ENCODE peak calls at places on chromosomes 7 and 10, in nine cellular contexts. D is left lung, F is NCI-H1092 treated with DMSO at 0.1 percent for 48 hours, Z is AG04449, K is CD14-positive monocyte, L is substantia nigra, N is SW 1271, I is SJSA1, B is neural crest cell. E is an unnamed sample.

GRCh38 chr10:133210398-133211140 is 19.4 kb upstream of the UTF1 start:
- DNase-seq in D (no peak), F (no peak), Z (no peak), K (no peak), L (no peak), N (no peak), I (no peak), B (no peak), E (no peak)

GRCh38 chr10:74502963-74503608 is 323.3 kb upstream of the KAT6B start:
- DNase-seq in D (no peak), F (no peak), Z (peak; percentile 26), K (no peak), L (no peak), N (peak; percentile 6), I (peak; percentile 76), B (no peak), E (no peak)

GRCh38 chr7:108010377-108010776 is 7.4 kb upstream of the LAMB1 start:
- DNase-seq in D (no peak), F (no peak), Z (no peak), K (no peak), L (no peak), N (no peak), I (no peak), B (no peak), E (no peak)

GRCh38 chr10:46283217-46283944 is 3.4 kb upstream of the ANTXRL start:
- DNase-seq in D (no peak), F (no peak), Z (no peak), K (no peak), L (no peak), N (no peak), I (no peak), B (no peak), E (no peak)

GRCh38 chr10:65341323-65341922 is 1584.4 kb upstream of the LRRTM3 start:
- DNase-seq in D (no peak), F (no peak), Z (no peak), K (no peak), L (no peak), N (no peak), I (no peak), B (no peak), E (no peak)

GRCh38 chr7:153109561-153109960 is 350.0 kb downstream of the ACTR3B start:
- DNase-seq in D (no peak), F (no peak), Z (no peak), K (no peak), L (no peak), N (no peak), I (no peak), B (no peak), E (peak; percentile 27)

GRCh38 chr10:13219685-13220670 is 14.2 kb downstream of the UCMA start:
- DNase-seq in D (no peak), F (no peak), Z (no peak), K (no peak), L (no peak), N (no peak), I (no peak), B (no peak), E (no peak)

GRCh38 chr10:35946556-35946955 is 304.5 kb upstream of the FZD8 start:
- DNase-seq in D (no peak), F (no peak), Z (peak; percentile 17), K (no peak), L (no peak), N (no peak), I (no peak), B (no peak), E (no peak)

GRCh38 chr10:85544956-85545355 is 821.6 kb downstream of the GRID1 start:
- DNase-seq in D (no peak), F (no peak), Z (no peak), K (no peak), L (no peak), N (no peak), I (peak; percentile 85), B (no peak), E (no peak)

GRCh38 chr10:84510121-84510520 is 181.7 kb downstream of the CCSER2 start:
- DNase-seq in D (no peak), F (no peak), Z (peak; percentile 28), K (no peak), L (no peak), N (no peak), I (peak; percentile 83), B (no peak), E (no peak)

GRCh38 chr7:137847418-137848050 is 760 bp upstream of the DGKI start:
- DNase-seq in D (no peak), F (peak; percentile 48), Z (no peak), K (no peak), L (no peak), N (no peak), I (no peak), B (peak; percentile 3), E (peak; percentile 28)

GRCh38 chr7:47329320-47329926 is 252.5 kb downstream of the TNS3 start:
- DNase-seq in D (no peak), F (no peak), Z (no peak), K (no peak), L (no peak), N (no peak), I (peak; percentile 23), B (no peak), E (no peak)

GRCh38 chr10:59304521-59305097 is 57.7 kb downstream of the FAM13C start:
- DNase-seq in D (no peak), F (no peak), Z (no peak), K (no peak), L (no peak), N (no peak), I (no peak), B (no peak), E (no peak)

GRCh38 chr7:20417260-20417659 is 86.6 kb downstream of the ITGB8 start:
- DNase-seq in D (no peak), F (no peak), Z (no peak), K (peak; percentile 52), L (no peak), N (no peak), I (no peak), B (no peak), E (peak; percentile 59)

GRCh38 chr7:2205036-2205780 is 27.5 kb downstream of the MAD1L1 start:
- DNase-seq in D (peak; percentile 22), F (no peak), Z (no peak), K (no peak), L (no peak), N (no peak), I (no peak), B (no peak), E (no peak)

GRCh38 chr7:106196460-106197021 is 84.4 kb upstream of the SYPL1 start:
- DNase-seq in D (no peak), F (no peak), Z (no peak), K (no peak), L (no peak), N (no peak), I (no peak), B (no peak), E (no peak)

GRCh38 chr10:86047588-86047987 is 319.0 kb downstream of the GRID1 start:
- DNase-seq in D (no peak), F (no peak), Z (no peak), K (no peak), L (no peak), N (no peak), I (no peak), B (no peak), E (no peak)

GRCh38 chr7:114970732-114971131 is 48.8 kb downstream of the MDFIC start:
- DNase-seq in D (no peak), F (no peak), Z (no peak), K (no peak), L (no peak), N (no peak), I (no peak), B (no peak), E (no peak)

GRCh38 chr7:41788556-41788955 is 85.7 kb upstream of the INHBA start:
- DNase-seq in D (no peak), F (no peak), Z (no peak), K (no peak), L (no peak), N (no peak), I (no peak), B (no peak), E (no peak)

GRCh38 chr7:132739271-132739955 is 163.1 kb upstream of the PLXNA4 start:
- DNase-seq in D (no peak), F (no peak), Z (peak; percentile 81), K (no peak), L (peak; percentile 29), N (no peak), I (peak; percentile 35), B (no peak), E (peak; percentile 80)

GRCh38 chr7:106895246-106895864 is 30.3 kb downstream of the PIK3CG start:
- DNase-seq in D (no peak), F (no peak), Z (no peak), K (no peak), L (no peak), N (no peak), I (no peak), B (no peak), E (peak; percentile 33)

GRCh38 chr7:2802082-2802481 is 42.0 kb downstream of the GNA12 start:
- DNase-seq in D (no peak), F (no peak), Z (no peak), K (no peak), L (no peak), N (no peak), I (peak; percentile 64), B (no peak), E (no peak)

GRCh38 chr10:72375173-72375572 is 20.5 kb upstream of the DNAJB12 start:
- DNase-seq in D (no peak), F (no peak), Z (no peak), K (no peak), L (no peak), N (no peak), I (no peak), B (no peak), E (peak; percentile 61)

GRCh38 chr7:36408589-36408988 is 18.9 kb downstream of the ANLN start:
- DNase-seq in D (no peak), F (no peak), Z (no peak), K (no peak), L (no peak), N (no peak), I (no peak), B (no peak), E (no peak)

GRCh38 chr10:15201589-15202300 is 33.3 kb upstream of the NMT2 start:
- DNase-seq in D (no peak), F (no peak), Z (no peak), K (no peak), L (no peak), N (peak; percentile 7), I (peak; percentile 83), B (no peak), E (no peak)

GRCh38 chr7:99038086-99038855 is 105.6 kb downstream of the SMURF1 start:
- DNase-seq in D (no peak), F (no peak), Z (no peak), K (no peak), L (no peak), N (no peak), I (no peak), B (no peak), E (no peak)

GRCh38 chr7:157010588-157011332 is at the start of gene MNX1:
- DNase-seq in D (peak; percentile 55), F (peak; percentile 93), Z (no peak), K (no peak), L (peak; percentile 46), N (peak; percentile 70), I (no peak), B (peak; percentile 55), E (no peak)

GRCh38 chr10:87507879-87508278 is 3.2 kb downstream of the MINPP1 start:
- DNase-seq in D (no peak), F (no peak), Z (no peak), K (no peak), L (no peak), N (no peak), I (no peak), B (no peak), E (no peak)

E was measured in Ammon's horn.